ENCODE peak calls at places on chromosomes 12 and 14, in five cellular contexts. S is GM23338; V is stimulated activated naive CD8-positive, alpha-beta T cell treated with anti-CD3 and anti-CD28 coated beads, Interleukin-15, Interleukin-2, amounts not matched to agents 100 U/mL and 50 U/mL, for 24 hours; M is non-pigmented ciliary epithelial cell; C is HEK293T. G is an unnamed sample.

GRCh38 chr14:92943855-92944570 is 21.1 kb downstream of the CHGA start:
- DNase-seq in C (no peak), V (no peak), M (no peak), S (no peak), G (no peak)

GRCh38 chr14:96086574-96087077 is 47.5 kb downstream of the C14orf132 start:
- DNase-seq in V (no peak), C (no peak), M (no peak), S (no peak), G (no peak)

GRCh38 chr12:69987453-69988102 is 162.6 kb downstream of the MYRFL start:
- DNase-seq in V (no peak), S (no peak), C (no peak), M (peak), G (peak)

GRCh38 chr14:86153480-86153879 is 623.5 kb downstream of the FLRT2 start:
- DNase-seq in S (peak), M (no peak), V (no peak), C (no peak), G (peak)

GRCh38 chr12:101696477-101697196 is 803 bp upstream of the CHPT1 start:
- DNase-seq in V (peak), S (peak), M (no peak), C (no peak), G (peak)

GRCh38 chr12:105888696-105889095 is 250.1 kb downstream of the NUAK1 start:
- DNase-seq in S (no peak), C (no peak), M (peak), V (no peak), G (no peak)

GRCh38 chr12:114400395-114400794 is 5.5 kb downstream of the TBX5 start:
- DNase-seq in S (peak), V (no peak), M (no peak), C (no peak), G (no peak)

GRCh38 chr14:78484002-78484401 is 313.8 kb downstream of the NRXN3 start:
- DNase-seq in C (no peak), S (no peak), V (no peak), M (no peak), G (no peak)

GRCh38 chr14:99889268-99889667 is 96.1 kb downstream of the EML1 start:
- DNase-seq in M (no peak), V (no peak), S (peak), C (no peak), G (no peak)

GRCh38 chr12:131112016-131112415 is 158.3 kb downstream of the ADGRD1 start:
- DNase-seq in M (no peak), V (no peak), S (no peak), C (no peak), G (no peak)

GRCh38 chr12:130345292-130345691 is 7.6 kb downstream of the PIWIL1 start:
- DNase-seq in C (no peak), S (no peak), M (no peak), V (no peak), G (no peak)

GRCh38 chr14:54475911-54476310 is 12.9 kb downstream of the GMFB start:
- DNase-seq in M (no peak), V (no peak), S (no peak), C (no peak), G (no peak)

GRCh38 chr14:83975435-83976222 is 1554.3 kb upstream of the FLRT2 start:
- DNase-seq in S (peak), V (no peak), C (no peak), M (no peak), G (no peak)

GRCh38 chr14:75418779-75419768 is 8.7 kb upstream of the JDP2 start:
- DNase-seq in S (peak), V (peak), M (no peak), C (peak), G (no peak)

GRCh38 chr12:116924558-116925453 is 14.1 kb downstream of the FBXW8 start:
- DNase-seq in M (peak), S (no peak), C (no peak), V (peak), G (no peak)

GRCh38 chr12:6963016-6963731 is 7.3 kb downstream of the PHB2 start:
- DNase-seq in C (no peak), S (peak), M (no peak), V (peak), G (peak)

GRCh38 chr14:84442481-84442880 is 1087.5 kb upstream of the FLRT2 start:
- DNase-seq in M (no peak), V (no peak), C (no peak), S (no peak), G (peak)

GRCh38 chr14:54175298-54175942 is 218.8 kb upstream of the BMP4 start:
- DNase-seq in S (peak), V (peak), M (peak), C (peak), G (peak)

GRCh38 chr14:74919421-74920165 is 3.5 kb downstream of the RPS6KL1 start:
- DNase-seq in S (no peak), C (no peak), M (no peak), V (no peak), G (no peak)

GRCh38 chr14:46259536-46259935 is 392.0 kb downstream of the RPL10L start:
- DNase-seq in S (peak), V (no peak), C (peak), M (no peak), G (no peak)

GRCh38 chr14:60655114-60655897 is 6.0 kb upstream of the SIX1 start:
- DNase-seq in M (no peak), C (no peak), V (no peak), S (peak), G (no peak)

GRCh38 chr14:90556050-90556477 is 159.2 kb downstream of the CALM1 start:
- DNase-seq in V (no peak), S (peak), M (no peak), C (no peak), G (peak)

GRCh38 chr14:58725226-58725625 is 87.5 kb downstream of the DACT1 start:
- DNase-seq in C (no peak), S (no peak), V (no peak), M (no peak), G (no peak)

GRCh38 chr12:10184261-10184843 is 5.5 kb downstream of the TMEM52B start:
- DNase-seq in M (no peak), C (no peak), S (no peak), V (no peak), G (no peak)

GRCh38 chr14:105979446-105979845 is 453.1 kb downstream of the TMEM121 start:
- DNase-seq in S (no peak), M (no peak), C (no peak), V (no peak), G (no peak)

GRCh38 chr12:50050410-50051280 is 6.8 kb upstream of the ASIC1 start:
- DNase-seq in S (peak), V (no peak), C (peak), M (no peak), G (peak)

GRCh38 chr14:103546651-103547454 is 15.6 kb downstream of the BAG5 start:
- DNase-seq in M (no peak), S (peak), C (peak), V (peak), G (peak)

GRCh38 chr12:105640780-105641179 is 310.3 kb downstream of the C12orf75 start:
- DNase-seq in S (no peak), C (no peak), M (no peak), V (no peak), G (no peak)

GRCh38 chr12:10562306-10562933 is 51.0 kb downstream of the MAGOHB start:
- DNase-seq in V (no peak), C (peak), S (peak), M (no peak), G (peak)

GRCh38 chr12:105322070-105322469 is 8.4 kb upstream of the C12orf75 start:
- DNase-seq in S (no peak), V (no peak), C (no peak), M (no peak), G (no peak)

GRCh38 chr12:53098354-53098981 is 1.0 kb downstream of the IGFBP6 start:
- DNase-seq in V (peak), S (peak), C (no peak), M (peak), G (peak)

GRCh38 chr14:60189923-60190840 is 25.0 kb upstream of the DHRS7 start:
- DNase-seq in C (no peak), V (no peak), S (no peak), M (no peak), G (no peak)

GRCh38 chr12:124340080-124340900 is 45.4 kb downstream of the RFLNA start:
- DNase-seq in M (no peak), C (no peak), S (no peak), V (no peak), G (no peak)

GRCh38 chr12:88870000-88870737 is 289.9 kb upstream of the KITLG start:
- DNase-seq in M (no peak), C (no peak), S (no peak), V (no peak), G (no peak)

GRCh38 chr12:54294152-54294913 is 6.5 kb downstream of the NFE2 start:
- DNase-seq in M (no peak), C (peak), V (peak), S (peak), G (peak)

GRCh38 chr14:85978851-85979250 is 448.9 kb downstream of the FLRT2 start:
- DNase-seq in V (no peak), S (no peak), M (no peak), C (no peak), G (peak)

GRCh38 chr12:76274699-76275098 is 73.5 kb downstream of the BBS10 start:
- DNase-seq in C (no peak), S (no peak), V (peak), M (no peak), G (peak)

GRCh38 chr12:57617942-57618341 is 6.7 kb downstream of the ARHGEF25 start:
- DNase-seq in S (no peak), M (no peak), V (no peak), C (no peak), G (no peak)

GRCh38 chr12:97275261-97276197 is 187.1 kb upstream of the RMST start:
- DNase-seq in M (no peak), S (peak), C (no peak), V (no peak), G (no peak)

GRCh38 chr12:76486011-76486410 is 73.6 kb downstream of the OSBPL8 start:
- DNase-seq in V (no peak), M (no peak), S (no peak), C (no peak), G (no peak)

G was measured in DMS53.